ENCODE peak calls at places on chromosomes 11 and 22, in six cellular contexts. Q, D, R, E, G and W are unnamed samples.

GRCh38 chr11:129785383-129786111 is 30.1 kb upstream of the TMEM45B start:
- DNase-seq in Q (no peak), D (peak), R (no peak), E (no peak), G (no peak), W (peak)

GRCh38 chr11:75536786-75537629 is 11.3 kb upstream of the GDPD5 start:
- DNase-seq in Q (no peak), D (peak), R (no peak), E (no peak), G (no peak), W (no peak)

GRCh38 chr22:50488886-50489285 is 2.2 kb downstream of the MIOX start:
- DNase-seq in Q (no peak), D (no peak), R (no peak), E (no peak), G (no peak), W (no peak)

GRCh38 chr11:66625752-66626149 is 9.3 kb downstream of the RBM14 start:
- DNase-seq in Q (peak), D (no peak), R (no peak), E (no peak), G (no peak), W (no peak)

GRCh38 chr11:94017446-94017845 is 3.7 kb upstream of the HEPHL1 start:
- DNase-seq in Q (no peak), D (peak), R (no peak), E (no peak), G (no peak), W (no peak)

GRCh38 chr11:84958295-84958694 is 668.8 kb downstream of the DLG2 start:
- DNase-seq in Q (no peak), D (no peak), R (no peak), E (no peak), G (no peak), W (no peak)

GRCh38 chr22:29216873-29217666 is 11.4 kb downstream of the EMID1 start:
- DNase-seq in Q (no peak), D (peak), R (peak), E (no peak), G (peak), W (peak)

GRCh38 chr22:29079218-29079901 is 6.5 kb downstream of the KREMEN1 start:
- DNase-seq in Q (no peak), D (no peak), R (no peak), E (no peak), G (no peak), W (peak)

GRCh38 chr11:44564653-44565007 is 833 bp upstream of the CD82 start:
- DNase-seq in Q (peak), D (peak), R (peak), E (no peak), G (peak), W (peak)

GRCh38 chr22:23110190-23110921 is 31.4 kb downstream of the RSPH14 start:
- DNase-seq in Q (no peak), D (no peak), R (peak), E (no peak), G (no peak), W (no peak)

GRCh38 chr11:107705027-107705426 is 6.8 kb downstream of the SLN start:
- DNase-seq in Q (no peak), D (peak), R (no peak), E (no peak), G (peak), W (peak)

GRCh38 chr11:45322891-45323597 is 36.9 kb upstream of the SYT13 start:
- DNase-seq in Q (no peak), D (no peak), R (no peak), E (no peak), G (no peak), W (no peak)

GRCh38 chr22:19448076-19448607 is 631 bp upstream of the C22orf39 start:
- DNase-seq in Q (no peak), D (peak), R (no peak), E (no peak), G (peak), W (peak)

GRCh38 chr11:61061081-61061826 is 41.0 kb upstream of the CD5 start:
- DNase-seq in Q (peak), D (no peak), R (no peak), E (peak), G (no peak), W (peak)

GRCh38 chr22:34917239-34917638 is 148.7 kb upstream of the ISX start:
- DNase-seq in Q (no peak), D (no peak), R (no peak), E (no peak), G (no peak), W (no peak)

GRCh38 chr11:126489791-126490190 is 134.3 kb downstream of the ST3GAL4 start:
- DNase-seq in Q (peak), D (peak), R (no peak), E (no peak), G (no peak), W (no peak)

GRCh38 chr11:68994161-68994890 is 13.5 kb upstream of the MRGPRD start:
- DNase-seq in Q (no peak), D (no peak), R (no peak), E (no peak), G (no peak), W (no peak)

GRCh38 chr22:44455151-44455962 is 42.7 kb downstream of the RTL6 start:
- DNase-seq in Q (no peak), D (no peak), R (no peak), E (peak), G (no peak), W (no peak)

GRCh38 chr22:34973926-34974325 is 92.0 kb upstream of the ISX start:
- DNase-seq in Q (no peak), D (no peak), R (no peak), E (no peak), G (no peak), W (peak)

GRCh38 chr11:14089690-14090462 is 127.4 kb downstream of the SPON1 start:
- DNase-seq in Q (no peak), D (no peak), R (no peak), E (no peak), G (no peak), W (no peak)

GRCh38 chr11:132604446-132604845 is 927.9 kb downstream of the OPCML start:
- DNase-seq in Q (no peak), D (peak), R (no peak), E (no peak), G (peak), W (peak)

GRCh38 chr22:34608716-34609115 is 457.2 kb upstream of the ISX start:
- DNase-seq in Q (no peak), D (no peak), R (no peak), E (no peak), G (no peak), W (no peak)

GRCh38 chr11:30344085-30344484 is 21.2 kb downstream of the ARL14EP start:
- DNase-seq in Q (no peak), D (no peak), R (no peak), E (no peak), G (no peak), W (no peak)